ENCODE peak calls at places on chromosomes 12 and 14, in ten cellular contexts. J, P, O, I, T, Y, N, X, S and W are unnamed samples.

GRCh38 chr14:29627141-29627540 is 300.5 kb downstream of the PRKD1 start:
- DNase-seq in J (no peak), P (no peak), O (no peak), I (no peak), T (peak), Y (peak), N (no peak), X (no peak), S (no peak), W (no peak)

GRCh38 chr12:29350080-29350479 is 30.9 kb downstream of the ERGIC2 start:
- DNase-seq in J (no peak), P (no peak), O (peak), I (no peak), T (peak), Y (no peak), N (no peak), X (no peak), S (peak), W (peak)

GRCh38 chr12:4196805-4197420 is 76.6 kb upstream of the CCND2 start:
- DNase-seq in J (no peak), P (no peak), O (no peak), I (no peak), T (no peak), Y (no peak), N (no peak), X (no peak), S (no peak), W (no peak)

GRCh38 chr12:58860788-58861240 is 59.5 kb downstream of the LRIG3 start:
- DNase-seq in J (no peak), P (no peak), O (no peak), I (no peak), T (no peak), Y (no peak), N (no peak), X (no peak), S (no peak), W (no peak)

GRCh38 chr12:28742791-28743190 is 406.3 kb upstream of the FAR2 start:
- DNase-seq in J (no peak), P (no peak), O (peak), I (no peak), T (peak), Y (no peak), N (no peak), X (no peak), S (no peak), W (no peak)

GRCh38 chr12:110677206-110677911 is 11.6 kb downstream of the HVCN1 start:
- DNase-seq in J (no peak), P (no peak), O (no peak), I (no peak), T (no peak), Y (no peak), N (no peak), X (no peak), S (no peak), W (no peak)

GRCh38 chr12:109952160-109952858 is 43.9 kb downstream of the GIT2 start:
- DNase-seq in J (no peak), P (no peak), O (no peak), I (no peak), T (no peak), Y (peak), N (no peak), X (no peak), S (no peak), W (no peak)

GRCh38 chr12:89706551-89707348 is 1.9 kb downstream of the ATP2B1 start:
- DNase-seq in J (no peak), P (no peak), O (no peak), I (peak), T (no peak), Y (peak), N (no peak), X (no peak), S (no peak), W (peak)

GRCh38 chr12:533718-534117 is 74.0 kb downstream of the B4GALNT3 start:
- DNase-seq in J (no peak), P (no peak), O (no peak), I (no peak), T (no peak), Y (no peak), N (no peak), X (no peak), S (no peak), W (no peak)

GRCh38 chr12:92745874-92746553 is 43.2 kb downstream of the PLEKHG7 start:
- DNase-seq in J (no peak), P (no peak), O (peak), I (no peak), T (peak), Y (peak), N (peak), X (no peak), S (no peak), W (peak)

GRCh38 chr14:89507926-89508460 is 91.0 kb upstream of the FOXN3 start:
- DNase-seq in J (no peak), P (no peak), O (no peak), I (no peak), T (peak), Y (peak), N (no peak), X (no peak), S (no peak), W (peak)